ENCODE peak calls at places on chromosomes 16 and 17, in seven cellular contexts. O is body of pancreas, E is coronary artery, N is suprapubic skin, R is LNCaP clone FGC, V is BJ, L is heart left ventricle. C is an unnamed sample.

GRCh38 chr17:17493249-17493985 is 2.8 kb downstream of the RASD1 start:
- DNase-seq in L (no peak), R (no peak), N (peak; percentile 66), V (no peak), O (no peak), E (no peak), C (no peak)

GRCh38 chr16:87303962-87304521 is 13.2 kb downstream of the C16orf95 start:
- DNase-seq in R (no peak), N (no peak), L (no peak), E (no peak), V (no peak), O (no peak), C (no peak)

GRCh38 chr16:14097182-14097951 is 26.2 kb downstream of the MRTFB start:
- DNase-seq in V (no peak), R (peak; percentile 98), O (peak; percentile 82), L (no peak), E (no peak), N (no peak), C (no peak)

GRCh38 chr17:6101706-6102105 is 31.5 kb downstream of the WSCD1 start:
- DNase-seq in N (peak; percentile 5), R (no peak), O (no peak), L (no peak), V (no peak), E (no peak), C (no peak)

GRCh38 chr17:49193513-49194296 is 16.7 kb downstream of the GNGT2 start:
- DNase-seq in N (peak; percentile 87), R (no peak), O (peak; percentile 37), L (peak; percentile 42), V (no peak), E (no peak), C (peak; percentile 16)

GRCh38 chr16:21336231-21336630 is 58.1 kb upstream of the CRYM start:
- DNase-seq in V (no peak), O (no peak), L (no peak), R (no peak), N (no peak), E (no peak), C (no peak)

GRCh38 chr17:18185832-18186231 is 2.2 kb downstream of the ALKBH5 start:
- DNase-seq in R (no peak), N (no peak), E (no peak), O (no peak), L (no peak), V (no peak), C (no peak)

GRCh38 chr16:73010150-73010676 is 37.7 kb downstream of the ZFHX3 start:
- DNase-seq in V (no peak), N (peak; percentile 51), E (peak; percentile 66), O (peak; percentile 18), R (no peak), L (no peak), C (no peak)

GRCh38 chr16:50066482-50067289 is 916 bp downstream of the HEATR3 start:
- DNase-seq in O (no peak), L (no peak), N (no peak), E (no peak), V (no peak), R (no peak), C (no peak)

GRCh38 chr16:57628008-57628781 is at the start of gene ADGRG1:
- DNase-seq in O (peak; percentile 80), V (peak; percentile 79), N (peak; percentile 82), E (peak; percentile 84), R (no peak), L (peak; percentile 90), C (peak; percentile 83)

GRCh38 chr16:10979717-10980601 is 35.6 kb downstream of the CLEC16A start:
- DNase-seq in N (peak; percentile 75), O (peak; percentile 38), V (peak; percentile 78), L (no peak), E (peak; percentile 88), R (peak; percentile 99), C (no peak)

GRCh38 chr17:77740481-77740880 is 218.0 kb upstream of the TNRC6C start:
- DNase-seq in E (peak; percentile 59), O (no peak), N (peak; percentile 29), L (no peak), R (no peak), V (no peak), C (no peak)

GRCh38 chr17:45293413-45294211 is 23.2 kb downstream of the MAP3K14 start:
- DNase-seq in N (peak; percentile 86), V (no peak), O (peak; percentile 90), E (peak; percentile 90), L (peak; percentile 93), R (peak; percentile 79), C (peak; percentile 70)

GRCh38 chr16:22291020-22291419 is 6.2 kb upstream of the POLR3E start:
- DNase-seq in O (no peak), R (no peak), L (no peak), N (no peak), V (no peak), E (no peak), C (no peak)

GRCh38 chr17:5299383-5299782 is 17.3 kb downstream of the RABEP1 start:
- DNase-seq in L (no peak), R (no peak), O (no peak), V (no peak), E (no peak), N (no peak), C (no peak)

GRCh38 chr17:44758414-44759095 is at the start of gene ADAM11:
- DNase-seq in E (no peak), V (no peak), R (no peak), N (no peak), L (no peak), O (no peak), C (no peak)

GRCh38 chr17:82217530-82218204 is 5.0 kb upstream of the CCDC57 start:
- DNase-seq in R (no peak), O (peak; percentile 50), V (peak; percentile 46), L (peak; percentile 78), E (peak; percentile 87), N (peak; percentile 72), C (peak; percentile 77)

GRCh38 chr17:36578671-36579070 is 13.0 kb upstream of the DHRS11 start:
- DNase-seq in E (no peak), L (no peak), R (no peak), N (no peak), O (no peak), V (no peak), C (no peak)

GRCh38 chr16:19177111-19177747 is 9.2 kb downstream of the SYT17 start:
- DNase-seq in L (no peak), E (no peak), R (no peak), O (no peak), V (no peak), N (no peak), C (no peak)

DNA sequence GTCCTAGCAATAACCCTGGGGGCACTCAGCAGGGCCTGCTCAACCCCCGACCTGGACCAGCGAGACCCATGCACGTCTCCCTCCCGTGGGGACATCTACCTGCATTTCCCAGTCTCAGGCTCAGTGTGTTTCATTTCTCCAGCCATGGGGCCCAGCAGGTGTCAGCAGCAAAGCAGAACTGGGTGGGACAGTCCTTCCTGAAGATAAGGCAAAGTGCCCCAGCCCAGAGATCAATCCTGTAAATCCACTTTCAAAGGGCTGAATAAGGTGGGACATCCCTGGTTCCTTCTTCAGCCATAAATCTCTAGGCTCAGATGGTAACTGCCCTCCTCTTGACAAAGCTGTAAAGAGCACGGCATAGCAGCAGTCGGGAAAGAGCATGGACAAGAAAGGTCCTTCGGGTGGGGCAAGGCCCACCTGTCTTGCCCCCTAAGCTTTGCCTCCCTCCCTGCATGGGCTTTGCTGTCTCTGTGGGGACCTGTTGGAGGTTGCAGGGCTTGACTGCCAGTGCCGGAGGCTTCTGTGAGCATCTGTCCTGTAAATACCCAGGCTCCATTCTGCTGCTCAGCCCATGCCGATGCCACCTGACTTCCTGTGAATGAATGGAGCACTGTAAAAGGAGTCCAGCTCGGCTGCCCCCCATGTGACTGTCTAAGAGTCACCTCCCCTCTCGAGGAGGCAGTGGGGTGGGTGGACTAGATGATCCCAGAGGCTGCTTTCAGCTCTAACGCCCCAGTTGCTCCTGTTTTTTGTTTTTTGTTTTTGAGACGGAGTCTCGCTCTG is 84.8 kb upstream of the TBC1D3K start:
- DNase-seq in N (no peak), E (peak; percentile 63), O (no peak), R (no peak), L (no peak), V (no peak), C (no peak)
- TF ChIP-seq CTCF in N (no peak), E (no peak), O (no peak), R (no peak), L (no peak), V (no peak), C (no peak)

GRCh38 chr16:54538241-54538640 is 251.7 kb upstream of the IRX3 start:
- DNase-seq in N (no peak), V (no peak), O (no peak), R (no peak), E (no peak), L (no peak), C (no peak)
- TF ChIP-seq CTCF in N (no peak), V (no peak), O (no peak), R (peak; percentile 25), E (no peak), L (no peak), C (peak; percentile 33)

GRCh38 chr17:28227278-28228108 is 91.5 kb upstream of the TMEM97 start:
- DNase-seq in O (peak; percentile 98), E (no peak), L (peak; percentile 37), N (no peak), V (no peak), R (no peak), C (no peak)

GRCh38 chr17:28230011-28230410 is 89.0 kb upstream of the TMEM97 start:
- DNase-seq in O (peak; percentile 85), V (no peak), E (no peak), R (no peak), L (no peak), N (no peak), C (no peak)

GRCh38 chr17:28226563-28226962 is 92.4 kb upstream of the TMEM97 start:
- DNase-seq in R (no peak), E (no peak), N (no peak), L (no peak), O (no peak), V (no peak), C (no peak)

GRCh38 chr17:28228986-28229729 is 89.8 kb upstream of the TMEM97 start:
- DNase-seq in O (no peak), R (no peak), N (no peak), E (no peak), V (no peak), L (no peak), C (no peak)

GRCh38 chr17:28228109-28228840 is 90.7 kb upstream of the TMEM97 start:
- DNase-seq in L (no peak), V (no peak), E (no peak), N (no peak), R (no peak), O (no peak), C (no peak)
- TF ChIP-seq CTCF in L (no peak), V (peak; percentile 20), E (no peak), N (no peak), R (no peak), O (no peak), C (no peak)

GRCh38 chr17:2057130-2057713 is 2.3 kb downstream of the HIC1 start:
- DNase-seq in L (no peak), O (peak; percentile 11), N (peak; percentile 62), E (no peak), V (no peak), R (no peak), C (no peak)

GRCh38 chr17:2057714-2058520 is 3.0 kb downstream of the HIC1 start:
- DNase-seq in R (no peak), V (no peak), N (peak; percentile 67), O (peak; percentile 14), L (no peak), E (no peak), C (no peak)

GRCh38 chr17:2055494-2056220 is 754 bp downstream of the HIC1 start:
- DNase-seq in O (peak; percentile 17), V (no peak), E (no peak), N (peak; percentile 70), R (no peak), L (peak; percentile 42), C (no peak)

GRCh38 chr17:2054740-2055493 is at the start of gene HIC1:
- DNase-seq in V (no peak), N (peak; percentile 86), O (peak; percentile 72), L (peak; percentile 78), R (no peak), E (no peak), C (no peak)

GRCh38 chr17:2056221-2057129 is 1.6 kb downstream of the HIC1 start:
- DNase-seq in R (no peak), O (peak; percentile 35), L (peak; percentile 43), N (peak; percentile 64), V (no peak), E (no peak), C (no peak)
- TF ChIP-seq CTCF in R (no peak), O (peak; percentile 10), L (no peak), N (no peak), V (peak; percentile 4), E (no peak), C (no peak)

C was measured in AG09319.